ENCODE peak calls at places on chromosomes 2 and 18, in five cellular contexts. G is stomach, S is spleen, K is kidney, Z is HepG2. X is an unnamed sample. For H3K4me1, the result is how much of the 10 kb centered on the place peaks cover.

GRCh38 chr2:188243381-188243780 is 48.3 kb upstream of the GULP1 start:
- DNase-seq in G (no peak), S (no peak), K (no peak), Z (no peak), X (no peak)

GRCh38 chr18:51498085-51498855 is 300.8 kb upstream of the MEX3C start:
- DNase-seq in G (no peak), S (no peak), K (no peak), Z (no peak), X (no peak)

GRCh38 chr2:156517419-156517818 is 81.2 kb downstream of the GPD2 start:
- DNase-seq in G (no peak), S (no peak), K (no peak), Z (no peak), X (no peak)

GRCh38 chr2:227280895-227281294 is 44.2 kb upstream of the MFF start:
- DNase-seq in G (no peak), S (no peak), K (no peak), Z (no peak), X (no peak)

GRCh38 chr18:73980289-73980979 is 167.2 kb downstream of the FBXO15 start:
- DNase-seq in G (no peak), S (no peak), K (no peak), Z (peak), X (no peak)

GRCh38 chr2:110095994-110096633 is 19.5 kb downstream of the MALL start:
- DNase-seq in G (no peak), S (no peak), K (peak), Z (no peak), X (no peak)

GRCh38 chr2:205712508-205712907 is 30.2 kb downstream of the NRP2 start:
- DNase-seq in G (no peak), S (no peak), K (no peak), Z (no peak), X (no peak)

GRCh38 chr2:201909961-201910361 is 103.6 kb downstream of the CDK15 start:
- DNase-seq in G (no peak), S (no peak), K (no peak), Z (no peak), X (no peak)

GRCh38 chr2:225104971-225105370 is 62.7 kb upstream of the DOCK10 start:
- DNase-seq in G (no peak), S (no peak), K (no peak), Z (no peak), X (no peak)

GRCh38 chr2:1010373-1011017 is 59.8 kb downstream of the SNTG2 start:
- DNase-seq in G (no peak), S (no peak), K (no peak), Z (no peak), X (no peak)

GRCh38 chr2:196565106-196565505 is 74.4 kb upstream of the CCDC150 start:
- DNase-seq in G (no peak), S (no peak), K (no peak), Z (no peak), X (no peak)

DNA sequence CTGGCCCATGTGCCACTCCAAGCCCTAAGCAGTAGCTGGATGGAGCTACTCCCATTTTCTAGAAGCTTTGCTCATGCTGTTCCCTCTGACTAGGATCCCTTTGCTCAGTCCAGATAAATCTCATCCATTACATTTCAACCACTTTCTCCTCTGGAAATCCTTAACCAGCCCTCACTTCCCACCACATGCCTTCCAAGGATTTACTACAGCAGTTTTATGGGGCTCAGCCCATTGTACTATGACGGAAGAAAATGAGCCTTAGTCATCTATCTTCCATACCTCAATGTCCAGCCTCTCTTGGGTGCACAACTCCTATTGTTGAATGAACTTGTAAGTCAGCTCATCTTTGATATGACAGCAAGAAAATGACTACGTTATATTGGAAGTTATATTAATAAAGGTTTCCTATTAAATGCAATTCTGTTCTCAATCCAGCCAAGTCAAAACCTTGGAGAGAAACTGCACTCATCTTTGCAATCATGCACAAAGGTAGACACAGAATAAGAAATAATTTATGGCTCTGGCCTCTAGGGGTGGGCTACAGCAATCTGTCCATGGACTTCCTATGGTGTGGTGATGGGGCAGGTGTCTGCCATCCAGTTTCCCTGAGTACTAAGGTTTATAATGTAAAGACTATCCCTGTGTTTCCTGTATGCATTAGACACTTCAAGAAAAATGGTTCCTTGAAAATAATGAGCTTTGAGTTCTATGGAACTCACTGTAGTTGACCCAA is 3.4 kb downstream of the B4GALT6 start:
- DNase-seq in G (no peak), S (no peak), K (no peak), Z (no peak), X (no peak)
- TF ChIP-seq CTCF in G (no peak), S (no peak), K (no peak), Z (peak), X (no peak)

DNA sequence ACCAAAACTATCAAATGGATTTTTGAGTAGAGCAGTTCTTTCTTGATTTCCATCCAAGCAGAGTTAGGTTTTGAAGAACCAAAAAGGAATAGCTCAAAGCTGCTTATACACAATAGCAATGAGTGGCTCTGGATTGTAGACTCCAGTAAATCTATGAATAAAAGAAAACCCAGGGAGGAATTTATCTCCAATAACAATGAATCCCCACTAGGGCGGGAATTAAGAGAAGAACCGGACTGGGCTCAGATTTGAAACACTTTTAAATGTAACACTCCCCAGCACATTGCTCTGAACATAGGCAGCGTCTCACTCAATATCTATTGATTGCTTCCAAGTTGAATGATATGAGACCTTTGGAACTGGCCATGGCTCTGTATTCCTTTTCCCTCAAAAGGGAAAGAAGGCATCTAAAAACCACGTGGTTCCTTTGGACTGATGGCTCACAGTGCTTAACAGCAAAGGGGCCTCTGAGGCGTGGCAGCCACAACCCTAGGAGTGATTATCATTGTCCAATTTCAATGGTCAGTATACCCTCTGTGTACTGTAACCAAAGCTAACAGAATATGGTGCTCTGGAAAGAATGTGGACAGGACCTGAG is 68.2 kb downstream of the SPRED2 start:
- DNase-seq in G (no peak), S (no peak), K (no peak), Z (no peak), X (no peak)
- H3K4me1 ChIP-seq in G (under half), S (under half), K (under half), Z (half or more), X (under half)

GRCh38 chr2:184597571-184597980 is 753 bp upstream of the ZNF804A start:
- DNase-seq in G (no peak), S (peak), K (peak), Z (no peak), X (no peak)
- H3K27ac ChIP-seq in G (peak), S (peak), K (peak), Z (no peak), X (peak)

GRCh38 chr18:31647354-31647753 is 37.0 kb downstream of the B4GALT6 start:
- DNase-seq in G (no peak), S (no peak), K (no peak), Z (peak), X (no peak)
- TF ChIP-seq CTCF in G (no peak), S (no peak), K (no peak), Z (no peak), X (no peak)

GRCh38 chr2:96139181-96139758 is 968 bp upstream of the ASTL start:
- DNase-seq in G (no peak), S (peak), K (peak), Z (no peak), X (no peak)
- H3K4me1 ChIP-seq in G (under half), S (under half), K (under half), Z (under half), X (under half)

GRCh38 chr2:104582471-104582870 is 271.4 kb upstream of the POU3F3 start:
- DNase-seq in G (no peak), S (no peak), K (no peak), Z (no peak), X (no peak)
- H3K27ac ChIP-seq in G (no peak), S (no peak), K (no peak), Z (no peak), X (no peak)

GRCh38 chr2:113084249-113085000 is 16.7 kb downstream of the IL1F10 start:
- DNase-seq in G (no peak), S (no peak), K (no peak), Z (no peak), X (no peak)
- TF ChIP-seq CTCF in G (no peak), S (no peak), K (peak), Z (peak), X (no peak)

DNA sequence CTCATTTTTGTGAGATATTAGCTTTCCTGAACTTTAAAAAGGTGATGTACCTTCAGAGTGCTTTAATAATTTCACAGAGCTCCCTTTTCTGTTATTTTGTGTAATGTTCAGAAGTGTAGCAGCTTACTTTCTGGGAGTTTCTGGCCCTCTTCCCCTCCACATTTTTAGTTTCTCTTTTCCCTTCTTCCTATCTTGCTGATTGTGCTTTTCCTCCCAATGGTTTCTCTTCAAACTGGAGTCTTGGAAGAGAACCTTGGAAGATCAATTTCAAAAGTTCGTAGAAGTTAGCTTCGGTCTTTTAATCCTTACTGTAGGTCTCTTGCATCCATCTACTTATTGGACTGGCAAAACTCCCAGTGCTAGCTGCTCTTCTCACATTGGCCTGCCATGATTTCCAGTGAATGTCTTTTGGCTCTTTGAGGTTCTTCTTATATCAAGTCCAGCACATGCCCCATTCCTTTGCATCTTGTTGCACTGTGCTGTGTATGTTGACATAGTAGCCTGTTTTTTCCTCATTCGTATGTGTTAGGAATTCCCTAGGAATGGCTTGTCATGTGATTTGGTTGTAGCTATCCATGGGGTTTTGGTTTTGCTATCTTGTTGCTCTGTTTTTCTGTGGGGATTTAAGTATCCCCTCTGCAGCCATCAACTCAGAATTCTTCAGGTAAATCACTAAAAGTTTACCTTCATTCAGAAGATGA is 7.8 kb downstream of the CCNT2 start:
- DNase-seq in G (no peak), S (no peak), K (no peak), Z (peak), X (no peak)
- H3K4me1 ChIP-seq in G (half or more), S (half or more), K (under half), Z (half or more), X (under half)